ENCODE peak calls at places on chromosomes 3 and 15, in five cellular contexts. H is B cell, K is omental fat pad, L is GM13977, Z is heart right ventricle. P is an unnamed sample.
A peak's percentile ranks its signal among the peaks of the same experiment; 100 is the strongest.

GRCh38 chr3:117618462-117618861 is 908.9 kb downstream of the TUSC7 start:
- DNase-seq in H (no peak), K (no peak), L (no peak), Z (no peak), P (no peak)

GRCh38 chr3:53195602-53196574 is 34.9 kb downstream of the PRKCD start:
- DNase-seq in H (peak; percentile 86), K (peak; percentile 35), L (peak; percentile 83), Z (no peak), P (peak; percentile 47)

GRCh38 chr3:62677926-62678325 is 197.3 kb downstream of the CADPS start:
- DNase-seq in H (no peak), K (no peak), L (no peak), Z (no peak), P (no peak)

GRCh38 chr3:174397848-174398247 is 461.3 kb upstream of the NAALADL2 start:
- DNase-seq in H (no peak), K (no peak), L (no peak), Z (no peak), P (no peak)

GRCh38 chr3:130255442-130255841 is 90.0 kb upstream of the COL6A5 start:
- DNase-seq in H (no peak), K (no peak), L (no peak), Z (no peak), P (no peak)

GRCh38 chr15:92014461-92015030 is 161.0 kb downstream of the SLCO3A1 start:
- DNase-seq in H (no peak), K (no peak), L (no peak), Z (no peak), P (no peak)

GRCh38 chr3:124745092-124745491 is 14.8 kb downstream of the UMPS start:
- DNase-seq in H (no peak), K (no peak), L (no peak), Z (no peak), P (no peak)

GRCh38 chr3:159451067-159451466 is 537.6 kb upstream of the IL12A start:
- DNase-seq in H (no peak), K (no peak), L (no peak), Z (no peak), P (no peak)

GRCh38 chr3:72181231-72181630 is 396.3 kb upstream of the PROK2 start:
- DNase-seq in H (no peak), K (no peak), L (no peak), Z (no peak), P (no peak)

GRCh38 chr3:169203631-169204550 is 459.6 kb downstream of the MECOM start:
- DNase-seq in H (no peak), K (no peak), L (no peak), Z (no peak), P (no peak)

GRCh38 chr15:68795298-68795848 is 25.3 kb downstream of the ANP32A start:
- DNase-seq in H (peak; percentile 74), K (no peak), L (peak; percentile 60), Z (peak; percentile 93), P (peak; percentile 89)

GRCh38 chr3:161372321-161373260 is 1.3 kb upstream of the SPTSSB start:
- DNase-seq in H (peak; percentile 4), K (no peak), L (no peak), Z (no peak), P (no peak)

GRCh38 chr15:70509282-70510272 is 253.8 kb downstream of the UACA start:
- DNase-seq in H (no peak), K (no peak), L (no peak), Z (no peak), P (peak; percentile 90)
- TF ChIP-seq CTCF in H (no peak), K (no peak), L (no peak), Z (no peak), P (no peak)

GRCh38 chr3:42582474-42583070 is 805 bp upstream of the SEC22C start:
- DNase-seq in H (no peak), K (no peak), L (no peak), Z (no peak), P (no peak)
- TF ChIP-seq CTCF in H (no peak), K (no peak), L (no peak), Z (no peak), P (peak; percentile 17)

GRCh38 chr3:39261726-39262125 is 18.1 kb downstream of the CX3CR1 start:
- DNase-seq in H (no peak), K (no peak), L (no peak), Z (no peak), P (no peak)

GRCh38 chr3:39263576-39263975 is 16.3 kb downstream of the CX3CR1 start:
- DNase-seq in H (no peak), K (no peak), L (no peak), Z (no peak), P (no peak)

GRCh38 chr3:39260318-39260717 is 19.5 kb downstream of the CX3CR1 start:
- DNase-seq in H (no peak), K (no peak), L (no peak), Z (no peak), P (no peak)

GRCh38 chr3:39262842-39263241 is 17.0 kb downstream of the CX3CR1 start:
- DNase-seq in H (no peak), K (no peak), L (no peak), Z (no peak), P (no peak)

GRCh38 chr3:39260957-39261356 is 18.9 kb downstream of the CX3CR1 start:
- DNase-seq in H (peak; percentile 73), K (peak; percentile 58), L (peak; percentile 49), Z (peak; percentile 83), P (peak; percentile 95)
- TF ChIP-seq CTCF in H (peak; percentile 54), K (no peak), L (peak; percentile 11), Z (peak; percentile 43), P (peak; percentile 78)

DNA sequence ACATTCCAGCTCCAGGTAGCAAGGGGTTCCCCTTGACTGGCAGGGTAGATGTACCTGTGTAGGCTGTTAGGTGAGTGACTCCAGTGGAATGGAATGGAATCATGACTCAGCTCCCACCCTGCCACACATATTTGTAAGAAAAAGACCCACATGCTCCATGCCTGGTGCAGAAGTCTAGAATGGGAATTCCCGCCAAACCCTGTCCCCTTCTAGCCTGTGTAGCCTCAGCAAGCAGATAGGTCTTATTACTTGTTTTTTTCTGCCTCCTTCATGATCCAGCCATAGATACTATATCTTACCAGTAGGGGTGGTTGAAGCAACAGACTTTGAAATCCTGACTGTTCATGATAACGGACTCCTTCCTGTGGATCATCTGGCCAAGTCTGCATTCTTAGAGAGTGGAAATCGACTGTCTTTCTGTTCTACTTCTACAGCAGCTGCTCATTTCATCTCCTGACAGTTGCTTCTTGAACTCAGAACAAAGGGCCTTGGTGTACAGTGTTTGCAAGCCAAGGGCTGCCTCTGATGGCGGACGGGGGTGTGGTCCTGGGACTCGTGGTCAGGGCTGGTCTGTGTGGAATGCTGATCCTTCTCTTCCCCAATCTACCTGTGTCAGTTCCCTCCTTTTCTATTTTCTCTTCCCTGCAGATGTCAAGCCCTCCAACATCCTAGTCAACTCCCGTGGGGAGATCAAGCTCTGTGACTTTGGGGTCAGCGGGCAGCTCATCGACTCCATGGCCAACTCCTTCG is 16.3 kb downstream of the SNAPC5 start:
- DNase-seq in H (no peak), K (no peak), L (no peak), Z (no peak), P (no peak)
- TF ChIP-seq CTCF in H (no peak), K (no peak), L (no peak), Z (no peak), P (no peak)

DNA sequence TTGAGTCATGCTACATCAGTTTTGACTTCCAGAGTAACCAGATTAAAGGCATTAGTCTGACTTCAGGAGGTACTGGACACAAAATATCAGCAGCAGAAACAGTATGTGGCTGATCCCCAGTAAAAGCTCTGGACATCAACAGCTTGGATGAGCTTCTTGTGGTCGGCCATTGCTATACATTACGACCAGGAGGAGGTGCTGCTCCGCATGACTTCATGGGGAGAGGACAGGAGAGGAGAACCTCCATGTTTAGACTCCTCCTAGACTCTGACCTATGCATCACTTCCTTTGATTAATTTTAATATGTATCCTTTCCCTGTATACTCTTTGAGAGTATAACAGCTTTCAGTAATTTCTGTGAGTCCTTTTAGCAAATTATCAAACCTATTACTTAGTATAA is 285.6 kb upstream of the ARHGEF26 start:
- DNase-seq in H (no peak), K (no peak), L (no peak), Z (no peak), P (no peak)
- TF ChIP-seq CTCF in H (no peak), K (no peak), L (peak; percentile 26), Z (no peak), P (no peak)

DNA sequence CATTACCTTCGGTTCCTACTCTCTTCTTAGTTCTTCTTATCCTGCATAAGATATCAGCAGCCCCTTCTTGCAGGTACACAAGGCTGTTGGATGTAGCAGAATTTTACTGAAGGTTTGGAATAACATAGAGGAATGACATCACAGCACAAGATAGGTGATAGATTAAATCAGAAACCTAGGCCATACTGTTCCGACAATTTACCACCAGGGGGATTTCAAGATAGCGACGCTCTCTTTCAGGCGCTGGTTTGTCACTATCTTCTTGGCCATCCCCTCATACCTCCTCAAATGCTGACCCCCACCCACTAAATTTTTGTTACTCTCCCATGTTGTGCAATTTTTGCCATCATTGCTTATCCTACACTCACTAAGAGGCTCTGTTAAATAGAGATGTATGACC is 3.5 kb downstream of the SIDT1 start:
- DNase-seq in H (peak; percentile 20), K (no peak), L (no peak), Z (no peak), P (no peak)
- TF ChIP-seq CTCF in H (peak; percentile 40), K (no peak), L (peak; percentile 20), Z (no peak), P (peak; percentile 17)

DNA sequence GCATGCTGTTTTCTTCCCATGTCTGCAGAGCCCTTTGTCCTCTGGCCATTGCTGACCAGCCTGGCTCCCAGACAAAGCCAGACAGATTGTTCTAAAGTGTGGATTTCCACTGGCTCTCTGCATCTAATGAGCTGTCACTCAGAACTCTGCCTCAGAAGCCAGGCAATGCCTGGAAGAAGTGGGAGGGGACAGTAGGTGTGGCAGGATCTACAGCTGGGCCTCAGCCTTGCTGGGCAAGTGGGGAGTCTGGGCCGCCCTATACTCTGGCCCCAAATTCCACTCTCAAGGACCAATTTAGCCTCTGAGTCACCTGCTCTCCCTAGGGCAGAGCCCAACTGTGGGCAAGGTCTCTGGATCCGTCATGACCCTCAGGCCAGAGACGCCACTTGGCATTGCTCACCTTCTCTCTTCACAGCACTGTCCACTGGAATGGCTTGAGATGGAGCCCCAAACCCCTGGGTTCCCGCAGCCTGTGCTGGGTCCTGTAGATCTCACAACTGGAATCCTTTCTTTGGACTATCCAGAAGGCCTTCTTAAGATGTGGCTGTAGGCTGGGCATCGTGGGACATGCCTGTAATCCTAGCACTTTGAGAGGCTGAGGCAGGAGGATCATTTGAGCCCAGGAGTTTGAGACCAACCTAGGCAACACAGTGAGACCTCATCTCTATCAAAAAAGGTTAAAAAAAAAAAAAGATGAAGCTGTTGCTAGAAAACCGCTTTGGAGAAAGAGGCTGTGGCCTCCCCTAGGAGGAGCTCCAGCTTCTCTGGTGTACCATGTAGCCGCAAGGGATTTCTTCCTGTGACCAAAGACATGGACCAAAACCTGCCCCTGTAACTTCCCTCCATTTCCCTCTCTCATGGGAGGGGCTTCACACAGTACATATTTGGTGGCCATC is 23.6 kb upstream of the BUB1B start:
- DNase-seq in H (no peak), K (no peak), L (no peak), Z (no peak), P (no peak)
- TF ChIP-seq CTCF in H (no peak), K (no peak), L (no peak), Z (no peak), P (no peak)